ENCODE peak calls at places on chromosomes 5 and 9, in ten cellular contexts. G is thyroid gland; E is EL; V is GM18507; U is stimulated activated effector memory CD8-positive, alpha-beta T cell treated with anti-CD3 and anti-CD28 coated beads, Interleukin-12 subunit alpha, Interleukin-12 subunit beta, amount 100 ng/mL, for 72 hours; Q is activated T-cell treated with anti-CD3 and anti-CD28 coated beads, Interleukin-2, amount 50 U/mL, for 72 hours; I is activated CD8-positive, alpha-beta memory T cell treated with anti-CD3 and anti-CD28 coated beads, Interleukin-2, amount 50 U/mL, for 4 hours; Z is AG10803; W is effector memory CD4-positive, alpha-beta T cell; Y is tibial artery. T is an unnamed sample.

GRCh38 chr5:42875785-42876374 is 64.2 kb upstream of the SELENOP start:
- DNase-seq in G (no peak), E (no peak), V (no peak), U (no peak), Q (no peak), I (no peak), Z (no peak), W (no peak), Y (no peak), T (no peak)

GRCh38 chr9:109439378-109440116 is 58.6 kb downstream of the PTPN3 start:
- DNase-seq in G (no peak), E (no peak), V (no peak), U (no peak), Q (no peak), I (no peak), Z (no peak), W (no peak), Y (no peak), T (no peak)

GRCh38 chr5:181221105-181221791 is 1.8 kb upstream of the TRIM41 start:
- DNase-seq in G (no peak), E (no peak), V (no peak), U (no peak), Q (peak; percentile 59), I (peak; percentile 60), Z (no peak), W (peak; percentile 55), Y (no peak), T (no peak)

GRCh38 chr5:71663570-71663969 is 55.5 kb upstream of the CARTPT start:
- DNase-seq in G (no peak), E (peak; percentile 10), V (no peak), U (no peak), Q (no peak), I (no peak), Z (no peak), W (no peak), Y (no peak), T (no peak)

GRCh38 chr9:122213589-122214413 is 15.0 kb downstream of the LHX6 start:
- DNase-seq in G (no peak), E (peak; percentile 34), V (peak; percentile 58), U (no peak), Q (peak; percentile 77), I (peak; percentile 31), Z (no peak), W (peak; percentile 21), Y (no peak), T (peak; percentile 54)

GRCh38 chr5:36079200-36079761 is 12.6 kb upstream of the UGT3A2 start:
- DNase-seq in G (no peak), E (peak; percentile 63), V (peak; percentile 15), U (no peak), Q (peak; percentile 33), I (no peak), Z (peak; percentile 52), W (no peak), Y (no peak), T (no peak)

GRCh38 chr9:136697146-136697820 is 10.0 kb upstream of the AGPAT2 start:
- DNase-seq in G (no peak), E (no peak), V (no peak), U (no peak), Q (no peak), I (no peak), Z (no peak), W (no peak), Y (no peak), T (peak; percentile 81)

GRCh38 chr5:135246923-135247795 is 151.9 kb downstream of the MACROH2A1 start:
- DNase-seq in G (peak; percentile 61), E (peak; percentile 94), V (no peak), U (no peak), Q (peak; percentile 15), I (no peak), Z (peak; percentile 84), W (no peak), Y (no peak), T (no peak)